ENCODE peak calls at places on chromosomes 12 and 14, in four cellular contexts. Z, U, K and O are unnamed samples.

GRCh38 chr14:37452323-37452722 is 142.7 kb downstream of the FOXA1 start:
- DNase-seq in K (no peak), Z (no peak), U (no peak), O (no peak)

GRCh38 chr14:99602788-99603415 is 1.1 kb downstream of the CCDC85C start:
- DNase-seq in K (no peak), U (no peak), Z (no peak), O (no peak)

GRCh38 chr12:30993766-30994165 is 67.2 kb downstream of the TSPAN11 start:
- DNase-seq in Z (no peak), K (no peak), U (no peak), O (no peak)

GRCh38 chr14:75675265-75675960 is 14.4 kb downstream of the TTLL5 start:
- DNase-seq in U (no peak), K (peak; percentile 26), Z (no peak), O (no peak)

GRCh38 chr12:78799679-78800078 is 64.9 kb upstream of the SYT1 start:
- DNase-seq in U (no peak), Z (no peak), K (no peak), O (no peak)

GRCh38 chr14:24425704-24426103 is 3.8 kb downstream of the CBLN3 start:
- DNase-seq in U (no peak), Z (no peak), K (peak; percentile 67), O (no peak)

GRCh38 chr14:52268191-52269061 is 928 bp downstream of the PTGDR start:
- DNase-seq in K (no peak), U (no peak), Z (no peak), O (no peak)

GRCh38 chr14:73238262-73238852 is 1.1 kb downstream of the PAPLN start:
- DNase-seq in U (no peak), K (peak; percentile 90), Z (no peak), O (no peak)

GRCh38 chr14:73244541-73244940 is 7.2 kb downstream of the PAPLN start:
- DNase-seq in K (no peak), U (no peak), Z (no peak), O (no peak)

GRCh38 chr12:52942914-52943207 is 6.1 kb upstream of the KRT18 start:
- DNase-seq in U (no peak), K (no peak), Z (no peak), O (no peak)

GRCh38 chr12:131357152-131357747 is 353.6 kb upstream of the SFSWAP start:
- DNase-seq in Z (no peak), K (no peak), U (no peak), O (no peak)

GRCh38 chr14:25944020-25944419 is 653.8 kb downstream of the NOVA1 start:
- DNase-seq in K (no peak), U (no peak), Z (no peak), O (no peak)

GRCh38 chr14:91420686-91421085 is 3.1 kb upstream of the CCDC88C start:
- DNase-seq in K (peak; percentile 4), U (no peak), Z (no peak), O (no peak)

GRCh38 chr14:50395448-50395847 is 1.2 kb downstream of the CDKL1 start:
- DNase-seq in U (no peak), K (peak; percentile 29), Z (no peak), O (no peak)

GRCh38 chr12:52838871-52839446 is 4.8 kb upstream of the KRT79 start:
- DNase-seq in Z (no peak), U (no peak), K (no peak), O (no peak)

GRCh38 chr14:64391113-64391725 is 3.1 kb downstream of the MTHFD1 start:
- DNase-seq in K (no peak), Z (no peak), U (no peak), O (no peak)

GRCh38 chr12:50505945-50506344 is 1.2 kb downstream of the DIP2B start:
- DNase-seq in U (no peak), K (peak; percentile 28), Z (no peak), O (peak; percentile 21)
- H3K27ac ChIP-seq in U (peak overlapping the region; percentile 97), K (peak overlapping the region; percentile 89), Z (peak overlapping the region; percentile 74), O (no peak overlapping the region)

GRCh38 chr12:27383429-27384260 is 51.0 kb downstream of the BMAL2 start:
- DNase-seq in U (peak; percentile 48), K (peak; percentile 98), Z (peak; percentile 41), O (peak; percentile 15)

GRCh38 chr12:27385756-27386155 is 53.1 kb downstream of the BMAL2 start:
- DNase-seq in K (no peak), Z (no peak), U (no peak), O (no peak)

GRCh38 chr12:27382126-27382795 is 49.6 kb downstream of the BMAL2 start:
- DNase-seq in Z (no peak), K (peak; percentile 33), U (no peak), O (no peak)

GRCh38 chr12:27384261-27384590 is 51.6 kb downstream of the BMAL2 start:
- DNase-seq in Z (no peak), U (no peak), K (no peak), O (no peak)

GRCh38 chr12:27382924-27383323 is 50.3 kb downstream of the BMAL2 start:
- DNase-seq in K (no peak), U (no peak), Z (no peak), O (no peak)
- H3K27ac ChIP-seq in K (peak overlapping the region; percentile 72), U (no peak overlapping the region), Z (no peak overlapping the region), O (no peak overlapping the region)

GRCh38 chr12:57603323-57603722 is 1.3 kb upstream of the DTX3 start:
- DNase-seq in Z (no peak), K (no peak), U (no peak), O (no peak)
- H3K27ac ChIP-seq in Z (no peak overlapping the region), K (no peak overlapping the region), U (peak overlapping the region; percentile 92), O (peak overlapping the region; percentile 98)

GRCh38 chr12:122123761-122124145 is 45.2 kb downstream of the MLXIP start:
- DNase-seq in Z (no peak), K (no peak), U (no peak), O (no peak)
- H3K27ac ChIP-seq in Z (no peak overlapping the region), K (no peak overlapping the region), U (no peak overlapping the region), O (no peak overlapping the region)

DNA sequence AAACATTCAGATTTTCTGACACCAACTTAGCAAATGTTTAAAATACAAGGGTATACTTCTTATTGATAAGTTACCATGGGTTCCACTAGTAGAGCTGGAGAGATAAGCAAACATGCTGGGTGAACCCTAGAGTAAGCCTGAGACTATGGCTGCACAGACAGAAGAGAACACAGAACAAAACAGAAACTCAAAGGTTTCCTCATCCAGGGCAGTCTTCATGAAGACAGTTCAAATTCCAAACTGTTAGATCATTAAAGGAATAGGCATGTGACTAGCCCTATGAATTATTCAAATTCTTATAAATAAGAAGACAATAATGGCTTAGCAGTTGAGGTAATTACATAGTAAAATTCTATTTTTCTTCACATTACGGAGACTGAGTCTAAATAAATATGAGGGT is 28.1 kb downstream of the BTBD7 start:
- DNase-seq in K (no peak), Z (no peak), U (no peak), O (no peak)
- H3K27ac ChIP-seq in K (no peak overlapping the region), Z (no peak overlapping the region), U (no peak overlapping the region), O (no peak overlapping the region)

GRCh38 chr14:59183150-59183549 is 5.3 kb upstream of the DAAM1 start:
- DNase-seq in U (no peak), Z (no peak), K (peak; percentile 66), O (no peak)
- H3K27ac ChIP-seq in U (no peak overlapping the region), Z (no peak overlapping the region), K (no peak overlapping the region), O (peak overlapping the region; percentile 57)

DNA sequence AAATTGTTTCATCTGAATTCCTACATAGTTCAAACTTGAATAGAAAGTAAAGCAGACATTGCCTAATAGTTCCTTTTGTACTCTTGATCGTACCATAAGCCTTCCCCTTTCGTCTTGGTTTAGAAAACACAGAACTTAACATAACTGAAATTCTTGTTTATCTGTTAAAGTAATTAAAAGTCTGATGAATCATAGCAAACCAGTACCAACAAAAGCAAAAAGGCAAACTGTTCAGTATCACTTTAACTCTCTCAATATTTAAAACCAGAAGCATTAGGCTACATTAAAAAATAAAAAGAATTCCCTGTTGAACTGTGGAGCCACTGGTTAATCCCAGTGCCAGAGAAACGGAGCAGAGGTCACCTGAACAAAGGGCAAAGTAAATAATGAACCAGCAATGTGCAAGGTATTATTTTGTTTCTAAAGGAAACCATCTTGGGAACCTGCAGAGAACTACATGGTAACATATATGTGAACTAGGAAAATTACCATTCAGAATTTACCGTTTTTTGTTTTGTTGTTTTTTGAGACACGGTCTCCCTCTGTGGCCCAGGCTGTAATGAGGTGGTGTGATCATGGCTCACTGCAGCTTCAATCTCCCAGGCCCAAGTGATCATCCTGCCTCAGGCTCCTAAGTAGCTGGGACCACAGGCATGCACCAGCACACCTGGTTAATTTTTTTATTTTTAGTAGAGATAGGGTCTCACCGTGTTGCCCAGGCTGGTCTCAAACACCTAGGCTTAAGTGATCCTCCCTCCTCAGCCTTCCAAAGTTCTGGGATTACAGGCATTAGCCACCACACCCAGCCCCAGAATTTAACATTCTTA is 17.1 kb upstream of the HIGD1C start:
- DNase-seq in K (no peak), Z (no peak), U (no peak), O (no peak)
- H3K27ac ChIP-seq in K (no peak overlapping the region), Z (no peak overlapping the region), U (peak overlapping the region; percentile 79), O (peak overlapping the region; percentile 68)